ENCODE peak calls at places on chromosomes 6 and 20, in eight cellular contexts. V is non-pigmented ciliary epithelial cell, R is A172, U is iris pigment epithelial cell, W is psoas muscle, P is DMS 273 treated with DMSO at 0.1 percent for 48 hours, A is amygdala, G is AG09309. Z is an unnamed sample.

GRCh38 chr6:91213229-91213901 is 626.5 kb upstream of the MAP3K7 start:
- DNase-seq in V (no peak), R (no peak), U (no peak), W (no peak), P (no peak), A (no peak), G (no peak), Z (no peak)

GRCh38 chr6:113879186-113880096 is 22.3 kb downstream of the MARCKS start:
- DNase-seq in V (peak; percentile 78), R (peak; percentile 75), U (peak; percentile 86), W (no peak), P (peak; percentile 65), A (no peak), G (peak; percentile 74), Z (no peak)

GRCh38 chr6:34570066-34570833 is 14.1 kb upstream of the SPDEF start:
- DNase-seq in V (no peak), R (no peak), U (no peak), W (no peak), P (no peak), A (no peak), G (no peak), Z (no peak)

GRCh38 chr6:137157601-137158000 is 15.8 kb downstream of the IL22RA2 start:
- DNase-seq in V (no peak), R (no peak), U (peak; percentile 13), W (no peak), P (no peak), A (no peak), G (no peak), Z (no peak)

GRCh38 chr20:25738198-25738597 is 41.5 kb upstream of the ZNF337 start:
- DNase-seq in V (peak; percentile 8), R (no peak), U (peak; percentile 72), W (no peak), P (no peak), A (no peak), G (peak; percentile 18), Z (no peak)

GRCh38 chr6:118902731-118903130 is 8.8 kb downstream of the ASF1A start:
- DNase-seq in V (no peak), R (no peak), U (peak; percentile 66), W (no peak), P (no peak), A (no peak), G (no peak), Z (no peak)

GRCh38 chr6:37565267-37566208 is 65.8 kb upstream of the CCDC167 start:
- DNase-seq in V (no peak), R (no peak), U (no peak), W (no peak), P (no peak), A (peak; percentile 37), G (no peak), Z (no peak)

GRCh38 chr6:82183642-82184282 is 63.8 kb downstream of the IBTK start:
- DNase-seq in V (no peak), R (no peak), U (no peak), W (no peak), P (no peak), A (no peak), G (no peak), Z (no peak)

GRCh38 chr20:9966966-9967365 is 67.8 kb upstream of the ANKEF1 start:
- DNase-seq in V (no peak), R (peak; percentile 38), U (peak; percentile 9), W (no peak), P (no peak), A (no peak), G (no peak), Z (no peak)

GRCh38 chr20:34562643-34563042 is 4.1 kb downstream of the MAP1LC3A start:
- DNase-seq in V (no peak), R (peak; percentile 15), U (no peak), W (no peak), P (peak; percentile 33), A (no peak), G (no peak), Z (no peak)

GRCh38 chr6:165456327-165456726 is 146.9 kb upstream of the C6orf118 start:
- DNase-seq in V (no peak), R (no peak), U (no peak), W (no peak), P (no peak), A (no peak), G (no peak), Z (no peak)

GRCh38 chr20:17875106-17875980 is 93.3 kb downstream of the SNX5 start:
- DNase-seq in V (no peak), R (peak; percentile 53), U (peak; percentile 54), W (peak; percentile 80), P (no peak), A (peak; percentile 10), G (peak; percentile 57), Z (peak; percentile 54)

GRCh38 chr20:57774951-57775350 is 65.1 kb upstream of the PMEPA1 start:
- DNase-seq in V (no peak), R (no peak), U (no peak), W (no peak), P (no peak), A (no peak), G (no peak), Z (no peak)

GRCh38 chr20:53581444-53582311 is 12.0 kb downstream of the ZNF217 start:
- DNase-seq in V (no peak), R (no peak), U (no peak), W (no peak), P (no peak), A (no peak), G (no peak), Z (no peak)

GRCh38 chr20:62643521-62644043 is 1.3 kb downstream of the SLCO4A1 start:
- DNase-seq in V (no peak), R (no peak), U (no peak), W (no peak), P (no peak), A (no peak), G (no peak), Z (no peak)

GRCh38 chr6:69378326-69378725 is 418.5 kb downstream of the LMBRD1 start:
- DNase-seq in V (no peak), R (no peak), U (no peak), W (no peak), P (no peak), A (no peak), G (no peak), Z (no peak)

GRCh38 chr6:140572129-140572528 is 1197.7 kb upstream of the CITED2 start:
- DNase-seq in V (peak; percentile 76), R (peak; percentile 95), U (peak; percentile 94), W (no peak), P (no peak), A (no peak), G (peak; percentile 98), Z (peak; percentile 73)

GRCh38 chr6:79421707-79422484 is 115.3 kb downstream of the LCA5 start:
- DNase-seq in V (peak; percentile 94), R (peak; percentile 44), U (peak; percentile 97), W (no peak), P (peak; percentile 74), A (no peak), G (peak; percentile 27), Z (peak; percentile 81)

GRCh38 chr20:38119446-38119845 is 45.6 kb downstream of the TGM2 start:
- DNase-seq in V (no peak), R (no peak), U (no peak), W (no peak), P (no peak), A (no peak), G (no peak), Z (no peak)

GRCh38 chr6:82211326-82211725 is 36.2 kb downstream of the IBTK start:
- DNase-seq in V (no peak), R (no peak), U (no peak), W (no peak), P (no peak), A (no peak), G (no peak), Z (no peak)

GRCh38 chr20:43188234-43188653 is 1.5 kb downstream of the PTPRT start:
- DNase-seq in V (no peak), R (no peak), U (no peak), W (no peak), P (no peak), A (no peak), G (no peak), Z (no peak)

GRCh38 chr6:6783736-6784135 is 195.2 kb downstream of the LY86 start:
- DNase-seq in V (no peak), R (no peak), U (no peak), W (no peak), P (no peak), A (no peak), G (no peak), Z (no peak)

GRCh38 chr6:26613717-26614683 is 17.2 kb downstream of the ABT1 start:
- DNase-seq in V (no peak), R (no peak), U (no peak), W (no peak), P (no peak), A (no peak), G (no peak), Z (no peak)

GRCh38 chr20:9214676-9215075 is 145.8 kb downstream of the PLCB4 start:
- DNase-seq in V (no peak), R (peak; percentile 40), U (peak; percentile 94), W (no peak), P (no peak), A (no peak), G (peak; percentile 98), Z (peak; percentile 84)

GRCh38 chr20:33773412-33774089 is 37.6 kb upstream of the CHMP4B start:
- DNase-seq in V (no peak), R (no peak), U (no peak), W (no peak), P (no peak), A (no peak), G (no peak), Z (no peak)

GRCh38 chr20:37734228-37734980 is 40.6 kb downstream of the CTNNBL1 start:
- DNase-seq in V (no peak), R (peak; percentile 63), U (peak; percentile 58), W (no peak), P (peak; percentile 53), A (no peak), G (peak; percentile 37), Z (no peak)

GRCh38 chr20:52075400-52075799 is 116.2 kb downstream of the ZFP64 start:
- DNase-seq in V (no peak), R (no peak), U (no peak), W (no peak), P (no peak), A (no peak), G (no peak), Z (no peak)

GRCh38 chr20:41054463-41055230 is 26.0 kb downstream of the TOP1 start:
- DNase-seq in V (no peak), R (no peak), U (no peak), W (no peak), P (no peak), A (no peak), G (no peak), Z (no peak)

GRCh38 chr20:47181056-47181862 is 175.2 kb downstream of the ZMYND8 start:
- DNase-seq in V (peak; percentile 47), R (peak; percentile 93), U (peak; percentile 88), W (no peak), P (no peak), A (no peak), G (no peak), Z (peak; percentile 29)

GRCh38 chr20:11155156-11155805 is 481.5 kb upstream of the JAG1 start:
- DNase-seq in V (no peak), R (no peak), U (no peak), W (no peak), P (no peak), A (no peak), G (no peak), Z (no peak)

GRCh38 chr6:87722831-87723726 is 21.0 kb upstream of the AKIRIN2 start:
- DNase-seq in V (peak; percentile 76), R (peak; percentile 95), U (peak; percentile 91), W (peak; percentile 88), P (peak; percentile 26), A (peak; percentile 37), G (peak; percentile 88), Z (peak; percentile 85)

GRCh38 chr20:59665656-59666555 is 61.6 kb downstream of the PHACTR3 start:
- DNase-seq in V (no peak), R (no peak), U (no peak), W (no peak), P (no peak), A (no peak), G (no peak), Z (no peak)

GRCh38 chr6:168155193-168155592 is 76.2 kb upstream of the FRMD1 start:
- DNase-seq in V (no peak), R (peak; percentile 66), U (peak; percentile 35), W (no peak), P (no peak), A (no peak), G (no peak), Z (no peak)

GRCh38 chr20:15162061-15162740 is 824.8 kb upstream of the FLRT3 start:
- DNase-seq in V (no peak), R (peak; percentile 13), U (no peak), W (no peak), P (no peak), A (no peak), G (no peak), Z (no peak)

Z was measured in AG04450.